ENCODE peak calls at places on chromosomes 16 and 17, in ten cellular contexts. S is upper lobe of right lung; U is right lobe of liver; X is BJ; Z is HCT116; D is keratinocyte; V is colonic mucosa; M is CD8-positive, alpha-beta T cell; F is psoas muscle; N is spleen. K is an unnamed sample. For H3K36me3, the result is how much of the 10 kb centered on the place peaks cover.

GRCh38 chr16:17448640-17449638 is 21.8 kb downstream of the XYLT1 start:
- DNase-seq in F (peak), S (peak), X (no peak), D (no peak), Z (no peak), M (peak), U (no peak), V (no peak), N (peak), K (no peak)

GRCh38 chr17:4566785-4567184 is 6.4 kb upstream of the GGT6 start:
- DNase-seq in D (no peak), S (peak), V (peak), X (no peak), M (peak), U (peak), N (peak), F (no peak), Z (peak), K (no peak)

GRCh38 chr17:4476512-4477070 is 22.1 kb upstream of the SPNS2 start:
- DNase-seq in Z (no peak), N (no peak), F (no peak), M (no peak), D (no peak), X (no peak), S (no peak), U (no peak), V (peak), K (no peak)

GRCh38 chr16:28090646-28091377 is 27.3 kb upstream of the GSG1L start:
- DNase-seq in S (no peak), V (no peak), U (no peak), X (no peak), M (no peak), F (no peak), N (peak), Z (no peak), D (no peak), K (peak)

GRCh38 chr16:13014516-13014915 is 113.1 kb downstream of the SHISA9 start:
- DNase-seq in X (no peak), S (no peak), U (no peak), Z (no peak), F (no peak), N (no peak), D (no peak), V (no peak), M (no peak), K (peak)

GRCh38 chr16:11740567-11740966 is 2.1 kb downstream of the TXNDC11 start:
- DNase-seq in N (no peak), F (no peak), S (no peak), V (no peak), D (no peak), M (no peak), Z (no peak), U (no peak), X (no peak), K (no peak)

GRCh38 chr16:19085679-19086200 is 18.3 kb downstream of the COQ7 start:
- DNase-seq in M (no peak), N (no peak), X (no peak), V (peak), F (no peak), S (no peak), Z (no peak), U (peak), D (no peak), K (no peak)

GRCh38 chr17:18000044-18000443 is 27.4 kb downstream of the DRC3 start:
- DNase-seq in X (no peak), N (no peak), F (no peak), Z (no peak), V (no peak), U (no peak), S (no peak), D (no peak), M (no peak), K (no peak)

GRCh38 chr16:81997738-81998137 is 13.5 kb downstream of the SDR42E1 start:
- DNase-seq in U (no peak), N (no peak), M (no peak), X (peak), D (no peak), V (no peak), F (no peak), Z (no peak), S (no peak), K (peak)

GRCh38 chr17:8991514-8992285 is 26.2 kb upstream of the PIK3R5 start:
- DNase-seq in D (no peak), F (peak), Z (peak), V (peak), X (no peak), U (peak), N (no peak), M (peak), S (no peak), K (peak)

GRCh38 chr17:48254896-48255295 is 147.3 kb downstream of the SNX11 start:
- DNase-seq in D (no peak), F (no peak), U (no peak), N (no peak), V (no peak), S (no peak), M (no peak), Z (no peak), X (no peak), K (no peak)

GRCh38 chr17:47287639-47288038 is 34.0 kb downstream of the ITGB3 start:
- DNase-seq in Z (no peak), N (no peak), V (no peak), D (no peak), U (no peak), F (no peak), M (no peak), X (no peak), S (no peak), K (no peak)

GRCh38 chr17:66441012-66441703 is 138.7 kb downstream of the PRKCA start:
- DNase-seq in U (no peak), N (no peak), Z (no peak), S (no peak), X (no peak), V (no peak), M (no peak), F (no peak), D (peak), K (no peak)

GRCh38 chr17:34151081-34151480 is 104.0 kb upstream of the CCL2 start:
- DNase-seq in Z (no peak), F (no peak), D (no peak), S (no peak), N (no peak), X (peak), U (no peak), M (no peak), V (no peak), K (peak)

GRCh38 chr16:535446-536405 is 8.2 kb downstream of the CAPN15 start:
- DNase-seq in Z (peak), M (no peak), V (peak), S (no peak), D (no peak), U (peak), N (no peak), F (peak), X (no peak), K (no peak)

GRCh38 chr17:18141210-18141803 is 32.8 kb downstream of the MYO15A start:
- DNase-seq in F (no peak), V (peak), M (peak), Z (no peak), X (no peak), N (no peak), U (no peak), D (no peak), S (no peak), K (no peak)

GRCh38 chr16:79437764-79438728 is 162.5 kb downstream of the MAF start:
- DNase-seq in V (no peak), M (no peak), Z (no peak), U (peak), X (no peak), F (peak), D (no peak), S (peak), N (no peak), K (peak)

GRCh38 chr17:13157656-13158055 is 139.8 kb upstream of the ELAC2 start:
- DNase-seq in Z (no peak), F (no peak), V (no peak), N (no peak), X (no peak), D (no peak), M (no peak), S (no peak), U (no peak), K (no peak)

GRCh38 chr16:14321542-14321941 is 250.4 kb downstream of the MRTFB start:
- DNase-seq in D (no peak), F (no peak), V (no peak), S (no peak), Z (no peak), X (no peak), M (no peak), N (peak), U (no peak), K (no peak)

GRCh38 chr17:57938061-57938502 is 17.1 kb downstream of the CUEDC1 start:
- DNase-seq in Z (no peak), F (no peak), U (no peak), N (peak), M (no peak), X (no peak), D (no peak), V (peak), S (no peak), K (no peak)

GRCh38 chr17:78316867-78317816 is 42.7 kb downstream of the SOCS3 start:
- DNase-seq in F (no peak), Z (no peak), D (no peak), U (no peak), N (no peak), X (no peak), M (no peak), S (peak), V (peak), K (no peak)

GRCh38 chr16:58026139-58026704 is 668 bp downstream of the MMP15 start:
- DNase-seq in D (no peak), S (peak), N (peak), U (peak), M (no peak), Z (no peak), F (peak), X (no peak), V (peak), K (no peak)

DNA sequence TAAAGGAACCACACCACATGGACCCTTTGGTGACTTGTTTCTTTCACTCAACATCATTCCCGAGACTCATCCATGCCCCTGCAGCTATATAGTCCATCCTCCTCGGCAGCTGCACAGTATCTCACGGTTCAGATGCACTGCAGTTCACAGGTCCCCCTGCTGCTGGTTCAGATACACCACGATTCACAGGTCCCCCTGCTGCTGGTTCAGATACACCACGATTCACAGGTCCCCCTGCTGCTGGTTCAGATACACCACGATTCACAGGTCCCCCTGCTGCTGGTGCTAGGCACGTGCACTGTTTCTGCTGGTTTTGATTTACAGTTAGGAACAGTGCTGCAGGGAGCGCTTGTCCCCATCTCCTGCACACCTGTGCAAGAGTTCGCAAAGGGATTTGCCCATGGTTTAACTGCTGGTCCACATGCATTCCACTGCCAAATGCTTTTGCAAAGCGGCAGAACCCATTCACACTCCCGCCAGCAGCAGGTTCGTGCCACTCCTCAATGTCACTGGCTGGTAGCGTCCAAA is 3.8 kb downstream of the HSDL1 start:
- DNase-seq in N (no peak), M (no peak), V (no peak), U (no peak), Z (peak), F (no peak), X (no peak), S (no peak), D (no peak), K (no peak)
- TF ChIP-seq CTCF in N (no peak), M (no peak), V (no peak), U (no peak), Z (peak), F (no peak), X (no peak), S (no peak), D (no peak), K (no peak)

DNA sequence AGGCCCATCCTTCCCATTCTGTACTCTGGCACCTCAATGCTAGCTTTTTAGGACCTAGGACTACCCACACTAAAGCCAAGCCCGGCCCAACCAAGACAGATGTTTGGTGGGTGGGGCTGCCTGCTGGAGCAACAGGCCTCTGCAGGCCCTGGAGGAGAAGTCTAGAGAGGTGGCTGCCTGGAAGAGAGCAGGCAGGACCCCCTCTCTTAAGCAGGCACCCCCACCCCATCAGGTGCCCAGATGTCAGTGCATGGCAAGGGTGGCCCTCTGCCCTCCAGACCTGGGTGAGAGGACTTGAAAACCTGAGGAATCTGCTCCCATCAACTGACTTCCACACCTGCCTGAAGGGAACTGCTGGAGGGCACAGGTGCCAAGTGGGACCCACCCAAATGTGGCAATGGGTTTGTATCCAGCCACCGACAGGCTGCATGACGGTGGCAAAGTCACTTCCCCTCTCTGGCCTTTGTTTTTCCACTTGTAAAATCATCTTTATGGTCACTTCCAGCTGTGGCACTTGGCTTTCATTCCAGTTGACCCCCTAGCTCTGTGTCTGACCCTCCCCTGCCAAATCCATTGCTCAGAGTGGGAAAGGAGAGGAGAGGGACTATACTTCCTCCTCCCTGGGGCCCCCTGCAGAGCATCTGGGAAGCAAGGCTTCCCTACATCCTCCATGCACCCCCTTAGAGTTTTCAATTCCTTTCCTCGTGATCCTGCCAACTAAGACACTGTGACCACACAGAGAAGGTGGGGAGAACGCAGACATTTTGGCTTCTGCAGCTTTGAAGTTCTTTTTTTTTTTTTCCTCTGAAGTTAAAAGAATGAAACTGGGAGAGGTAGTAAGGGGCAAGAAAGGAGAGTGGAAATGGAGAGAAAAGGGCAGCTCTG is 1.6 kb upstream of the STAT5A start:
- DNase-seq in V (peak), D (no peak), F (peak), Z (no peak), S (peak), U (peak), X (no peak), N (peak), M (no peak), K (no peak)
- H3K4me3 ChIP-seq in V (peak), D (no peak), F (peak), Z (no peak), S (peak), U (no peak), X (no peak), N (peak), M (peak), K (no peak)

DNA sequence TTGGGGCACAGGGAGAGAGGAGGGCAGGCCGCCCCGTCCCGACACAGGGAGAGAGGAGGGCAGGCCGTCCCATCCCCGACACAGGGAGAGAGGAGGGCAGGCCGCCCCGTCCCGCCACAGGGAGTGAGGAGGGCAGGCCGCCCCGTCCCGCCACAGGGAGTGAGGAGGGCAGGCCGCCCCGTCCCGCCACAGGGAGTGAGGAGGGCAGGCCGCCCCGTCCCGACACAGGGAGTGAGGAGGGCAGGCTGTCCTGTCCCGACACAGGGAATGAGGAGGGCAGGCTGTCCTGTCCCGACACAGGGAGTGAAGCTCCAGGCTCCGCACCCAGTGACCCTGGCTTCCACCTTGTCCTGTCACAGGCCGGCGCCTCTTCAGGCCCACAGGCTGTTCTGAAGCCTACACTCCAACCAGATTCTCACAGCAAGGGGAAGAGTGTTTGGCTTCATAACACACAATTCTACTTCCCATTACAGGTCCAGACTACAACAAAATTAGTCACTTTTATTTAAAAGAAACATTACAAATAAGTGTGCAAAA is 34.1 kb downstream of the WDR45B start:
- DNase-seq in X (no peak), F (no peak), S (no peak), V (no peak), M (no peak), D (no peak), Z (no peak), N (peak), U (no peak), K (no peak)
- H3K36me3 ChIP-seq in X (under half), F (under half), S (half or more), V (under half), M (under half), D (under half), Z (under half), N (under half), U (under half), K (under half)

GRCh38 chr17:76353004-76353598 is 615 bp downstream of the PRPSAP1 start:
- DNase-seq in F (peak), S (peak), N (peak), M (peak), Z (no peak), X (no peak), V (peak), U (peak), D (no peak), K (no peak)

GRCh38 chr17:76354317-76354729 is 607 bp upstream of the PRPSAP1 start:
- DNase-seq in D (no peak), U (no peak), Z (no peak), X (no peak), V (no peak), F (no peak), N (peak), M (no peak), S (no peak), K (no peak)

GRCh38 chr17:76351526-76352071 is 2.1 kb downstream of the PRPSAP1 start:
- DNase-seq in N (no peak), X (no peak), V (no peak), M (no peak), F (no peak), D (no peak), S (no peak), Z (no peak), U (no peak), K (no peak)

GRCh38 chr17:76354747-76355310 is 1.1 kb upstream of the PRPSAP1 start:
- DNase-seq in S (no peak), X (no peak), V (no peak), F (no peak), M (no peak), N (no peak), Z (no peak), D (no peak), U (no peak), K (no peak)

DNA sequence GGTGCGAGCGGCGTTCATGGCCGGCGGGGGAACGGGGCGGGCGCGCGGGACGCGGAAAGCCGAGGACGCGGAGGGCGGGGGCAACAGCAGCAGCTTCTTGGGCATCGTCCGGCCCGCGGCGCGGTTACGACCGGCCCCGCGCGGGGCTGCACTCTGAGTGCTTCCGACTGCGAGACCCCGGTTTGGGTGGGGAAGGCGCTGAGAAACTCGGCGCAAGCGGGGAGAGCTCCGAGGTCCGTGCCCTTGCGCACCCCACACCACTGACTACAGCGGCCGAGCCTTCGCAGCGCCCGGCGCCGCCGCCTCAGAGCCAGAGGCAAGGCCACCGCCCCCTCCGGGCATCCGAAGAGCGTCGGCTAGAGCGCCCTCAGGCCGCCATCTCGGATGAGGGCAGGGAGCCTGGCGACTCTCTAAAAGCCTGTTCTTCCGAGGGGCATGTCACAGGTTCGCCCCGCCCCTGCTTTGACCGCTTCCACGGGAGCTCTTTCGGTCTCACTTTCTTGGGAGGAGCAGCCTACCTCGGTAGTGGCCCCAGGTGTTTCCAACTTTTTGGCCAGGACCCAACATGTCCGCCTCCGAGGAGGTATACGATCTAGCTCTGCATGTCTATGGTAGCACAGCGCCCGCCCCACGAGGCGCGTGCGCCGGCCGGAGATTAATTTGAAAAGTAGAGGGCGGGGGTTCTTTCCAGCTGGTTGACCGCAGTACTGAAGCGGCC is at the start of gene PRPSAP1:
- DNase-seq in F (peak), M (peak), V (peak), S (peak), U (peak), N (peak), X (no peak), D (peak), Z (peak), K (peak)
- TF ChIP-seq CTCF in F (peak), M (peak), V (peak), S (peak), U (peak), N (peak), X (peak), D (no peak), Z (no peak), K (peak)

DNA sequence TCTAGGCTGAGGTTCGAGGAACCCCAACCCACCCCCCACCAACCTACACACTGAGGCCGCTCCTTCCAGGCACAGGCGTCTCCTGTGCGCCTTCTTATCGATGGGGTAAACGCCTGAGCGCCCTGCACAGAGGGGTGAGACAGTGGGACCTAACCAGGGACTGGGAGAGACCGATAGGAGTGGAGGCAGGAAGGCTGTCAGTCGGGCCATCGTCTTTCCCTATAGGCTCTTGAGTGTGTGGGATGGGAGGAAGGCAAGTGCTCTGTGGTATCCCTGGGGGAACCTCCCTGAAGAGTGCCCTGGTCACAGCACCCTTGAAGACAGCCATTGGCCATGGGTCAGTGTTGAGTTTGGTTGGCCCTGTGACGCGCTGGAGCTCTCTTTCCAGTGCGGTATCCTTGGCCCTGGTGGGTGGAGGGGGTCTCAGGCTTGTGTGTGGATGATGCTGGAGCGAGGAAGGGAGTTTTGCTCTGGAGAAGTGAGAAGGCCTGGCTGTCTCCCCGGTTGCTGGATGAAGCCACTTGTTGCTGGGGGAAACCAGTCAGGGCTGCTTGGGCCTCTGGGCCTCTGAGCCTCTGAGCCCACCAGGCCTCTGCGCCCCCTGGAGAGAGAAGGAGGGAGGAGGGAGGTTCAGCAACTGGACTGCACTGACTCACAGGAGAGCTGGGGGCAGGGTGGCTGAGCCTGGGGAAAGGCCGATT is 1.7 kb downstream of the GPRC5C start:
- DNase-seq in F (no peak), U (no peak), S (no peak), Z (no peak), M (no peak), N (no peak), X (no peak), V (no peak), D (no peak), K (no peak)
- H3K4me3 ChIP-seq in F (peak), U (peak), S (peak), Z (no peak), M (no peak), N (peak), X (no peak), V (peak), D (no peak), K (peak)